ENCODE peak calls at places on chromosomes 16 and 17, in nine cellular contexts. Q is PC-3, F is GM23248, D is GM23338, Z is neural progenitor cell, P is SK-N-SH, E is HCT116, U is MM.1S, W is hepatocyte. Y is an unnamed sample.

GRCh38 chr17:80252871-80253270 is 7.8 kb upstream of the RNF213 start:
- DNase-seq in Q (peak; percentile 83), F (peak; percentile 19), D (peak; percentile 85), Z (peak; percentile 70), P (peak; percentile 89), E (peak; percentile 46), U (peak; percentile 63), W (no peak), Y (peak; percentile 84)

GRCh38 chr17:12918132-12918531 is 99.7 kb downstream of the ELAC2 start:
- DNase-seq in Q (peak; percentile 87), F (peak; percentile 34), D (no peak), Z (no peak), P (no peak), E (no peak), U (no peak), W (no peak), Y (no peak)

GRCh38 chr17:44911133-44912001 is 3.9 kb downstream of the GFAP start:
- DNase-seq in Q (peak; percentile 48), F (peak; percentile 73), D (peak; percentile 93), Z (peak; percentile 84), P (peak; percentile 77), E (peak; percentile 35), U (peak; percentile 32), W (peak; percentile 76), Y (peak; percentile 56)

GRCh38 chr17:760371-760770 is 8.3 kb upstream of the GEMIN4 start:
- DNase-seq in Q (no peak), F (no peak), D (no peak), Z (no peak), P (no peak), E (no peak), U (no peak), W (no peak), Y (no peak)

GRCh38 chr17:58811301-58811700 is 55.6 kb downstream of the PPM1E start:
- DNase-seq in Q (no peak), F (peak; percentile 4), D (no peak), Z (no peak), P (no peak), E (no peak), U (no peak), W (no peak), Y (no peak)

GRCh38 chr17:69466905-69467630 is 52.6 kb downstream of the MAP2K6 start:
- DNase-seq in Q (peak; percentile 42), F (peak; percentile 22), D (peak; percentile 65), Z (peak; percentile 77), P (peak; percentile 50), E (no peak), U (no peak), W (peak; percentile 23), Y (no peak)

GRCh38 chr16:47977802-47978201 is 178.0 kb downstream of the ABCC12 start:
- DNase-seq in Q (no peak), F (no peak), D (no peak), Z (peak; percentile 14), P (no peak), E (no peak), U (no peak), W (no peak), Y (no peak)

GRCh38 chr17:66373944-66374817 is 71.8 kb downstream of the PRKCA start:
- DNase-seq in Q (no peak), F (no peak), D (peak; percentile 21), Z (peak; percentile 56), P (peak; percentile 77), E (no peak), U (no peak), W (peak; percentile 25), Y (no peak)

GRCh38 chr17:37676115-37676925 is 33.1 kb upstream of the DDX52 start:
- DNase-seq in Q (peak; percentile 3), F (peak; percentile 20), D (no peak), Z (no peak), P (no peak), E (no peak), U (no peak), W (peak; percentile 73), Y (peak; percentile 4)

GRCh38 chr17:76232342-76232741 is 8.0 kb downstream of the RNF157 start:
- DNase-seq in Q (peak; percentile 92), F (peak; percentile 95), D (no peak), Z (no peak), P (no peak), E (no peak), U (no peak), W (peak; percentile 47), Y (no peak)

GRCh38 chr17:80742581-80743180 is 198.0 kb downstream of the RPTOR start:
- DNase-seq in Q (no peak), F (no peak), D (no peak), Z (no peak), P (no peak), E (no peak), U (no peak), W (no peak), Y (no peak)

GRCh38 chr17:18950944-18951905 is 740 bp upstream of the SLC5A10 start:
- DNase-seq in Q (no peak), F (peak; percentile 43), D (no peak), Z (no peak), P (no peak), E (no peak), U (no peak), W (peak; percentile 70), Y (no peak)

GRCh38 chr16:87471278-87472141 is 21.3 kb downstream of the ZCCHC14 start:
- DNase-seq in Q (no peak), F (peak; percentile 44), D (no peak), Z (peak; percentile 38), P (peak; percentile 54), E (no peak), U (no peak), W (peak; percentile 56), Y (no peak)

GRCh38 chr17:46212634-46213435 is 19.6 kb upstream of the KANSL1 start:
- DNase-seq in Q (peak; percentile 77), F (peak; percentile 93), D (peak; percentile 96), Z (peak; percentile 81), P (peak; percentile 77), E (peak; percentile 48), U (peak; percentile 52), W (peak; percentile 92), Y (peak; percentile 78)

DNA sequence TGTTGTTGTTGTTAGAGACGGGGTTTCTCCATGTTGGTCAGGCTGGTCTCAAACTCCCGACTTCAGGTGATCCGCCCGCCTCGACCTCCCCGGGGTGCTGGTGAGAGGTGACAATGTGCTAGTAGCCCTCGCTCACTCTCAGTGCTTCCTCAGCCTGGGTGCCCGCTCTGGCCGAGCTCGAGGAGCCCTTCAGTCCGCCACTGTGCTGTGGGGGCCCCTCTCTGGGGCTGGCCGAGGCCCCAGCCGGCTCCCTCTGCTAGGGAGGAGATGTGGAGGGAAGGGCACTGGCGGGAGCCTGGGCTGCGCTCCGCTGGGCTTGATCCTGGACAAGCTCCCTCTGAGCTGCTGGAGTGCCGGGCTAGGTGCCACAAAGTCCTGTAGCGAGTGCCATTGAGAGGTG is 21.7 kb upstream of the RBL2 start:
- DNase-seq in Q (no peak), F (no peak), D (no peak), Z (no peak), P (no peak), E (no peak), U (no peak), W (no peak), Y (no peak)
- H3K4me1 ChIP-seq in Q (peaks cover 13% of the 10 kb centered on the region), F (no peaks in the 10 kb centered on the region), D (peaks cover 7% of the 10 kb centered on the region), Z (no peaks in the 10 kb centered on the region), P (no peaks in the 10 kb centered on the region), E (peaks cover 9% of the 10 kb centered on the region), U (peaks cover 4% of the 10 kb centered on the region), W (no peaks in the 10 kb centered on the region), Y (no peaks in the 10 kb centered on the region)

GRCh38 chr16:25024900-25025299 is 9.7 kb upstream of the ARHGAP17 start:
- DNase-seq in Q (no peak), F (no peak), D (no peak), Z (no peak), P (no peak), E (no peak), U (no peak), W (no peak), Y (no peak)

GRCh38 chr16:25026621-25027020 is 11.5 kb upstream of the ARHGAP17 start:
- DNase-seq in Q (no peak), F (no peak), D (no peak), Z (no peak), P (no peak), E (no peak), U (no peak), W (no peak), Y (no peak)

GRCh38 chr16:25030420-25031131 is 15.4 kb upstream of the ARHGAP17 start:
- DNase-seq in Q (no peak), F (no peak), D (no peak), Z (no peak), P (no peak), E (no peak), U (no peak), W (no peak), Y (peak; percentile 77)

GRCh38 chr16:25027281-25027680 is 12.1 kb upstream of the ARHGAP17 start:
- DNase-seq in Q (no peak), F (no peak), D (no peak), Z (no peak), P (no peak), E (no peak), U (no peak), W (no peak), Y (no peak)

GRCh38 chr16:25027781-25028180 is 12.6 kb upstream of the ARHGAP17 start:
- DNase-seq in Q (no peak), F (no peak), D (no peak), Z (no peak), P (no peak), E (no peak), U (no peak), W (no peak), Y (no peak)
- TF ChIP-seq EZH2phosphoT487 in Q (no peak), F (no peak), D (no peak), Z (no peak), P (no peak), E (no peak), U (no peak), W (no peak), Y (no peak)

DNA sequence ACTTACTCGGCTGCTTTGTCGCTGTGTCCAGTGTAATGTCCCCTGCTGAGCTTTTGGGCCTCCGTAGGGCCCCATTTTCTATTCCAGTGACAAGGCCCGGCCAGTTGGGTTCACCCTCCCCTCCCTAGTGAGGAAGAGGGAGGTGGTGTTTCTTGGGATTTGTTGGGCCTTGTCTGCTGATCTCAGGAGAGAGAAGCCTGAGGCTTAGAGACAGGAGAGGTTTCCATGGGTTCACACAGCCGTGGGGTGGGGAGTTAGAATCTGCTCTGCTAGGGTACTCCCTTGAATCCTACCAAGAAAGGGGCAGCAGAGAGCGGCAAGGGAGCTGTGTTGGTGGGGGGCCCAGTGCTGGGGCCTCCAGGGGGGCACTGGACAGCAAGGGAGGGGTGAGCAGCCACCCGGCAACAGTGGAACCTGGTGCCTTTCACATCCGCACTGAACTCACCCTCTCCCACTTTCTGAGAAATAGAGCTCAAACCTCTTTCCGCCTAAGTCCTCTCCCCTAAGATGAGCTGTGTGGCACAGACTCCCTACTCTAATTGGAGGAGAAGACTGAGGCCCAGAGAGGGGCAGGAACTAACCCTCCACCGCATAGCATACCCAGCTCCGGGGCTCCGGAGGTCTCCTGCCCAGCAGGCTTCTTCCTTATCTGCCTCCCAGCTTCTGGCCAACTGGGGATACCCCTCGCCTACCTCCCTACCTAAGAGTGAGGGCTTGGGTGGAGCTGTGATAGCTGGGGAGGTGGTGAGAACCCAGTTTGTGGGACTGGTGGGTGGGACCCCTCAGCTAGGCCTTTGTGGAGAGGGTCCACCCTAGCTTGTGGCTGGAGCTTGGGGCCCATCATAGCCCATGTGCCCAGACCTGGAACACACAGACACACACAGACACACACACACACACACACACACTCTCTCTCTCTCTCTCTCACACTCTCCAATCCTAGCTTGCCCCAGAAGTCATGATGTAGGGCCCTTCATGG is 6.8 kb downstream of the TBKBP1 start:
- DNase-seq in Q (no peak), F (no peak), D (no peak), Z (peak; percentile 19), P (no peak), E (no peak), U (no peak), W (no peak), Y (no peak)
- H3K4me1 ChIP-seq in Q (no peaks in the 10 kb centered on the region), F (no peaks in the 10 kb centered on the region), D (peaks cover 5% of the 10 kb centered on the region), Z (peaks cover 21% of the 10 kb centered on the region), P (no peaks in the 10 kb centered on the region), E (no peaks in the 10 kb centered on the region), U (peaks cover under 1% of the 10 kb centered on the region), W (no peaks in the 10 kb centered on the region), Y (peaks cover 23% of the 10 kb centered on the region)

GRCh38 chr17:20142268-20142667 is 133.1 kb downstream of the SPECC1 start:
- DNase-seq in Q (no peak), F (no peak), D (no peak), Z (no peak), P (no peak), E (no peak), U (no peak), W (no peak), Y (no peak)
- TF ChIP-seq EZH2phosphoT487 in Q (no peak), F (no peak), D (no peak), Z (no peak), P (no peak), E (no peak), U (no peak), W (no peak), Y (no peak)

Y was measured in OCI-LY7.